ENCODE peak calls at places on chromosomes 11 and 22, in eight cellular contexts. B is stimulated activated CD8-positive, alpha-beta memory T cell treated with anti-CD3 and anti-CD28 coated beads, Interleukin-7, amount 100 ng/mL, for 1 hour; R is stimulated activated CD4-positive, alpha-beta T cell treated with anti-CD3 and anti-CD28 coated beads, Interleukin-2, amount 100 ng/mL, for 24 hours; H is glutamatergic neuron; N is RPMI8226; A is GM13977; C is astrocyte of the cerebellum; T is fibroblast of lung. G is an unnamed sample.

GRCh38 chr11:78740175-78741161 is 165.8 kb upstream of the NARS2 start:
- DNase-seq in B (no peak), R (no peak), H (no peak), N (no peak), A (no peak), C (no peak), T (no peak), G (no peak)

GRCh38 chr11:2689551-2690260 is 10.1 kb downstream of the KCNQ1OT1 start:
- DNase-seq in B (no peak), R (no peak), H (no peak), N (peak), A (no peak), C (no peak), T (no peak), G (no peak)

GRCh38 chr22:44951510-44951816 is 58.3 kb downstream of the PHF21B start:
- DNase-seq in B (no peak), R (no peak), H (no peak), N (no peak), A (no peak), C (no peak), T (no peak), G (no peak)

GRCh38 chr22:44707752-44708151 is 5.7 kb downstream of the PRR5 start:
- DNase-seq in B (no peak), R (no peak), H (no peak), N (no peak), A (no peak), C (no peak), T (peak), G (no peak)

GRCh38 chr11:46966773-46967172 is 30.2 kb downstream of the CSTPP1 start:
- DNase-seq in B (no peak), R (no peak), H (no peak), N (no peak), A (no peak), C (no peak), T (no peak), G (no peak)

GRCh38 chr11:65640483-65641207 is 2.7 kb downstream of the SIPA1 start:
- DNase-seq in B (peak), R (peak), H (no peak), N (no peak), A (no peak), C (no peak), T (no peak), G (no peak)

GRCh38 chr11:66857927-66858185 is 992 bp downstream of the LRFN4 start:
- DNase-seq in B (no peak), R (no peak), H (no peak), N (no peak), A (no peak), C (no peak), T (no peak), G (no peak)

GRCh38 chr22:17213976-17214375 is 5.3 kb downstream of the ADA2 start:
- DNase-seq in B (no peak), R (peak), H (peak), N (peak), A (peak), C (no peak), T (peak), G (peak)

GRCh38 chr11:111173221-111173620 is 72.3 kb upstream of the POU2AF2 start:
- DNase-seq in B (no peak), R (no peak), H (no peak), N (no peak), A (no peak), C (peak), T (peak), G (no peak)

GRCh38 chr11:57279131-57279530 is 42.1 kb upstream of the APLNR start:
- DNase-seq in B (no peak), R (no peak), H (no peak), N (no peak), A (no peak), C (no peak), T (no peak), G (no peak)

GRCh38 chr11:121318848-121319834 is 26.6 kb downstream of the SC5D start:
- DNase-seq in B (no peak), R (no peak), H (no peak), N (peak), A (no peak), C (peak), T (peak), G (peak)

GRCh38 chr11:116644201-116644947 is 128.4 kb downstream of the BUD13 start:
- DNase-seq in B (no peak), R (no peak), H (no peak), N (no peak), A (no peak), C (no peak), T (no peak), G (no peak)

GRCh38 chr11:58992489-58992888 is 53.2 kb downstream of the GLYATL1 start:
- DNase-seq in B (no peak), R (no peak), H (no peak), N (no peak), A (no peak), C (no peak), T (no peak), G (no peak)

GRCh38 chr11:45158891-45159605 is 12.6 kb downstream of the PRDM11 start:
- DNase-seq in B (no peak), R (no peak), H (no peak), N (no peak), A (no peak), C (no peak), T (no peak), G (no peak)

GRCh38 chr11:133070790-133071189 is 461.5 kb downstream of the OPCML start:
- DNase-seq in B (no peak), R (no peak), H (no peak), N (no peak), A (no peak), C (no peak), T (no peak), G (no peak)

GRCh38 chr11:10938231-10938630 is 80.4 kb upstream of the ZBED5 start:
- DNase-seq in B (no peak), R (no peak), H (no peak), N (no peak), A (no peak), C (no peak), T (no peak), G (no peak)

GRCh38 chr11:8290122-8290810 is 26.6 kb upstream of the LMO1 start:
- DNase-seq in B (no peak), R (no peak), H (no peak), N (no peak), A (no peak), C (no peak), T (no peak), G (no peak)

GRCh38 chr11:2574043-2574552 is 125.7 kb downstream of the KCNQ1OT1 start:
- DNase-seq in B (no peak), R (no peak), H (peak), N (no peak), A (no peak), C (no peak), T (no peak), G (no peak)

GRCh38 chr11:86499723-86500129 is 125.0 kb downstream of the CCDC81 start:
- DNase-seq in B (no peak), R (no peak), H (no peak), N (no peak), A (no peak), C (no peak), T (no peak), G (no peak)